ENCODE peak calls at places on chromosome 4, in eight cellular contexts. C is iPS DF 6.9; Z is mucosa of gallbladder; B is epithelial cell of esophagus; O is pancreas; L is CD4-positive, alpha-beta memory T cell; R is transverse colon; A is AG20443. U is an unnamed sample.

GRCh38 chr4:165874072-165874798 is 1.2 kb downstream of the TLL1 start:
- DNase-seq in L (no peak), C (no peak), B (peak; percentile 36), Z (no peak), O (peak; percentile 15), A (peak; percentile 6), R (no peak), U (no peak)

GRCh38 chr4:174340714-174341113 is 57.0 kb downstream of the CEP44 start:
- DNase-seq in Z (no peak), B (no peak), A (peak; percentile 27), R (no peak), O (no peak), C (no peak), L (no peak), U (no peak)

GRCh38 chr4:186081202-186081807 is 12.3 kb downstream of the TLR3 start:
- DNase-seq in O (no peak), R (no peak), L (no peak), A (no peak), B (no peak), C (peak; percentile 80), Z (no peak), U (no peak)

GRCh38 chr4:95640337-95640736 is 91.6 kb upstream of the UNC5C start:
- DNase-seq in R (no peak), B (no peak), C (no peak), L (no peak), O (no peak), A (no peak), Z (no peak), U (no peak)

GRCh38 chr4:6856391-6856790 is 53.2 kb upstream of the TBC1D14 start:
- DNase-seq in C (no peak), B (no peak), L (no peak), O (no peak), A (no peak), Z (no peak), R (no peak), U (no peak)

GRCh38 chr4:8373270-8373972 is 67.1 kb downstream of the ACOX3 start:
- DNase-seq in C (no peak), Z (no peak), O (no peak), B (no peak), L (no peak), A (no peak), R (no peak), U (no peak)

GRCh38 chr4:42678512-42678911 is 21.6 kb upstream of the ATP8A1 start:
- DNase-seq in L (no peak), O (no peak), A (no peak), R (no peak), B (no peak), C (no peak), Z (no peak), U (no peak)

GRCh38 chr4:6507345-6507744 is 34.9 kb upstream of the PPP2R2C start:
- DNase-seq in Z (no peak), R (no peak), A (no peak), O (no peak), C (no peak), L (no peak), B (no peak), U (peak; percentile 23)

GRCh38 chr4:106698621-106699195 is 330.1 kb upstream of the GIMD1 start:
- DNase-seq in R (no peak), C (no peak), B (no peak), A (no peak), Z (no peak), L (no peak), O (no peak), U (no peak)

GRCh38 chr4:53917719-53918118 is 146.7 kb downstream of the CHIC2 start:
- DNase-seq in L (no peak), Z (no peak), B (peak; percentile 98), C (no peak), R (no peak), O (no peak), A (no peak), U (no peak)

GRCh38 chr4:156321203-156321602 is 367.5 kb upstream of the CTSO start:
- DNase-seq in C (no peak), O (no peak), Z (no peak), A (peak; percentile 30), R (no peak), L (no peak), B (peak; percentile 89), U (no peak)

GRCh38 chr4:13523591-13524503 is 20.5 kb downstream of the NKX3-2 start:
- DNase-seq in L (no peak), C (no peak), O (no peak), Z (no peak), R (no peak), B (no peak), A (peak; percentile 9), U (no peak)

GRCh38 chr4:66750273-66750672 is 795.0 kb downstream of the CENPC start:
- DNase-seq in O (no peak), L (no peak), R (no peak), Z (no peak), A (no peak), B (peak; percentile 67), C (no peak), U (no peak)

GRCh38 chr4:4182835-4183568 is 43.7 kb downstream of the OTOP1 start:
- DNase-seq in B (no peak), O (peak; percentile 37), A (peak; percentile 20), R (no peak), L (no peak), C (peak; percentile 41), Z (no peak), U (peak; percentile 14)

GRCh38 chr4:15434086-15434485 is 6.3 kb downstream of the C1QTNF7 start:
- DNase-seq in A (peak; percentile 19), B (no peak), O (no peak), C (no peak), Z (no peak), R (no peak), L (no peak), U (no peak)

GRCh38 chr4:75512336-75513211 is 1.6 kb downstream of the RCHY1 start:
- DNase-seq in Z (no peak), B (peak; percentile 26), L (no peak), A (peak; percentile 37), C (no peak), R (no peak), O (no peak), U (no peak)

GRCh38 chr4:98688416-98689290 is 30.2 kb upstream of the TSPAN5 start:
- DNase-seq in B (peak; percentile 38), O (no peak), C (no peak), L (peak; percentile 60), Z (no peak), A (peak; percentile 45), R (no peak), U (no peak)

GRCh38 chr4:186483656-186484055 is 71.7 kb downstream of the MTNR1A start:
- DNase-seq in Z (no peak), R (no peak), C (no peak), L (no peak), B (no peak), O (no peak), A (no peak), U (no peak)

GRCh38 chr4:98659741-98660507 is 1.5 kb upstream of the TSPAN5 start:
- DNase-seq in L (no peak), C (no peak), A (no peak), Z (no peak), B (peak; percentile 84), O (no peak), R (no peak), U (no peak)

GRCh38 chr4:123114084-123114914 is 191.9 kb upstream of the NUDT6 start:
- DNase-seq in Z (no peak), L (no peak), B (no peak), R (no peak), A (no peak), C (no peak), O (no peak), U (no peak)

GRCh38 chr4:100106982-100107381 is 83.3 kb downstream of the DDIT4L start:
- DNase-seq in O (no peak), Z (no peak), C (no peak), B (no peak), A (no peak), L (peak; percentile 27), R (no peak), U (peak; percentile 79)

GRCh38 chr4:169179609-169180526 is 90.9 kb downstream of the SH3RF1 start:
- DNase-seq in L (no peak), B (peak; percentile 36), R (no peak), O (no peak), Z (no peak), A (peak; percentile 41), C (no peak), U (no peak)

GRCh38 chr4:155591784-155592567 is 74.7 kb upstream of the GUCY1A1 start:
- DNase-seq in Z (no peak), A (no peak), C (no peak), R (no peak), O (no peak), L (no peak), B (no peak), U (no peak)

GRCh38 chr4:101954975-101955678 is 164.6 kb downstream of the BANK1 start:
- DNase-seq in A (no peak), O (no peak), Z (no peak), R (no peak), L (no peak), C (no peak), B (no peak), U (no peak)

GRCh38 chr4:10117424-10118354 is 1.1 kb upstream of the WDR1 start:
- DNase-seq in A (no peak), C (no peak), R (peak; percentile 48), Z (no peak), O (no peak), B (no peak), L (no peak), U (peak; percentile 67)

GRCh38 chr4:4860381-4860802 is 927 bp downstream of the MSX1 start:
- DNase-seq in C (no peak), R (no peak), Z (no peak), L (no peak), O (no peak), B (no peak), A (peak; percentile 58), U (peak; percentile 42)

GRCh38 chr4:170931326-170931725 is 841.6 kb upstream of the AADAT start:
- DNase-seq in A (no peak), C (no peak), B (no peak), R (no peak), Z (no peak), O (no peak), L (no peak), U (no peak)

GRCh38 chr4:101103381-101104142 is 243.8 kb downstream of the PPP3CA start:
- DNase-seq in A (no peak), R (no peak), L (no peak), O (no peak), Z (no peak), C (no peak), B (no peak), U (peak; percentile 56)

U was measured in B cell.